ENCODE peak calls at places on chromosomes 16 and 17, in five cellular contexts. P, J, M, X and R are unnamed samples.

GRCh38 chr16:54647216-54647615 is 283.4 kb upstream of the IRX5 start:
- DNase-seq in X (no peak), J (no peak), M (no peak), P (no peak), R (no peak)

GRCh38 chr17:17849147-17849820 is 12.5 kb upstream of the SREBF1 start:
- DNase-seq in X (no peak), J (peak), P (no peak), M (no peak), R (no peak)

GRCh38 chr17:31293586-31293985 is 3.5 kb downstream of the OMG start:
- DNase-seq in J (no peak), X (no peak), P (no peak), M (no peak), R (no peak)

GRCh38 chr16:26645629-26646028 is 421.1 kb upstream of the C16orf82 start:
- DNase-seq in P (no peak), J (no peak), X (no peak), M (peak), R (no peak)

GRCh38 chr17:81397314-81398169 is 2.3 kb downstream of the BAHCC1 start:
- DNase-seq in X (peak), M (no peak), J (no peak), P (no peak), R (peak)

GRCh38 chr17:80878876-80879722 is 112.5 kb upstream of the CHMP6 start:
- DNase-seq in X (peak), J (no peak), P (no peak), M (no peak), R (no peak)

GRCh38 chr17:64728041-64728695 is 66.1 kb upstream of the SMURF2 start:
- DNase-seq in X (no peak), M (no peak), J (no peak), P (no peak), R (no peak)

GRCh38 chr16:25265968-25266367 is 8.3 kb upstream of the ZKSCAN2 start:
- DNase-seq in X (no peak), M (no peak), J (no peak), P (no peak), R (no peak)

GRCh38 chr16:12089492-12090161 is 113.1 kb downstream of the SNX29 start:
- DNase-seq in J (no peak), M (no peak), P (no peak), X (no peak), R (no peak)

GRCh38 chr16:83244057-83244456 is 563.7 kb upstream of the HSBP1 start:
- DNase-seq in P (no peak), M (no peak), X (no peak), J (no peak), R (no peak)

GRCh38 chr17:82151106-82151957 is 53.3 kb upstream of the FASN start:
- DNase-seq in M (no peak), J (no peak), P (no peak), X (no peak), R (no peak)

GRCh38 chr17:9232591-9233270 is 211.4 kb downstream of the NTN1 start:
- DNase-seq in P (no peak), M (no peak), X (no peak), J (no peak), R (no peak)

GRCh38 chr17:5592382-5592781 is 8.1 kb upstream of the NLRP1 start:
- DNase-seq in J (no peak), M (no peak), X (no peak), P (no peak), R (peak)

GRCh38 chr17:79950306-79950705 is 85.4 kb downstream of the TBC1D16 start:
- DNase-seq in J (no peak), M (no peak), X (no peak), P (no peak), R (no peak)

GRCh38 chr17:65254166-65254565 is 117.0 kb downstream of the RGS9 start:
- DNase-seq in M (no peak), X (no peak), P (no peak), J (no peak), R (no peak)

GRCh38 chr17:75105269-75106080 is 4.3 kb upstream of the ARMC7 start:
- DNase-seq in P (no peak), J (no peak), M (no peak), X (peak), R (peak)

GRCh38 chr16:75620326-75621169 is 2.5 kb downstream of the ADAT1 start:
- DNase-seq in X (no peak), J (no peak), M (no peak), P (no peak), R (no peak)

GRCh38 chr16:80544326-80544725 is 3.5 kb downstream of the DYNLRB2 start:
- DNase-seq in P (no peak), J (no peak), X (no peak), M (no peak), R (no peak)

GRCh38 chr16:53881371-53881770 is 177.4 kb downstream of the FTO start:
- DNase-seq in J (no peak), M (no peak), X (no peak), P (peak), R (no peak)

GRCh38 chr16:24776486-24777220 is 47.2 kb downstream of the TNRC6A start:
- DNase-seq in M (no peak), P (no peak), X (peak), J (peak), R (no peak)

GRCh38 chr17:65345261-65346060 is 208.3 kb downstream of the RGS9 start:
- DNase-seq in M (no peak), J (no peak), X (no peak), P (no peak), R (no peak)

GRCh38 chr16:69057400-69058378 is 47.8 kb upstream of the HAS3 start:
- DNase-seq in J (no peak), X (no peak), M (no peak), P (no peak), R (no peak)

GRCh38 chr17:17767096-17767470 is 69.7 kb downstream of the SREBF1 start:
- DNase-seq in J (no peak), X (no peak), P (no peak), M (no peak), R (peak)

GRCh38 chr17:9729034-9729650 is 62.2 kb downstream of the DHRS7C start:
- DNase-seq in M (peak), J (peak), X (no peak), P (peak), R (peak)

GRCh38 chr17:82237746-82238561 is 9.1 kb downstream of the SLC16A3 start:
- DNase-seq in J (no peak), X (peak), P (no peak), M (no peak), R (no peak)

GRCh38 chr16:21101631-21102420 is 48.8 kb downstream of the DNAH3 start:
- DNase-seq in M (no peak), J (no peak), P (no peak), X (peak), R (no peak)

GRCh38 chr16:20901441-20902112 is 1.0 kb downstream of the LYRM1 start:
- DNase-seq in M (peak), P (no peak), X (peak), J (peak), R (peak)

GRCh38 chr17:81934850-81935708 is 2.0 kb downstream of the PYCR1 start:
- DNase-seq in X (no peak), P (no peak), M (no peak), J (no peak), R (no peak)

GRCh38 chr16:11030990-11031510 is 86.7 kb downstream of the CLEC16A start:
- DNase-seq in J (no peak), X (no peak), P (no peak), M (no peak), R (no peak)

GRCh38 chr16:81995651-81996050 is 15.6 kb downstream of the SDR42E1 start:
- DNase-seq in X (no peak), M (no peak), J (no peak), P (no peak), R (no peak)

GRCh38 chr17:50257574-50258224 is 16.6 kb upstream of the TMEM92 start:
- DNase-seq in P (no peak), X (no peak), J (no peak), M (no peak), R (no peak)
- H3K4me3 ChIP-seq in P (no peak), X (no peak), J (no peak), M (no peak), R (no peak)

GRCh38 chr17:60904582-60904981 is 226.9 kb downstream of the BCAS3 start:
- DNase-seq in M (no peak), X (no peak), J (no peak), P (no peak), R (no peak)

GRCh38 chr17:60901222-60901621 is 223.6 kb downstream of the BCAS3 start:
- DNase-seq in P (no peak), M (no peak), J (no peak), X (no peak), R (no peak)

GRCh38 chr17:60900688-60901087 is 223.0 kb downstream of the BCAS3 start:
- DNase-seq in J (no peak), X (no peak), M (no peak), P (no peak), R (no peak)

GRCh38 chr17:60901806-60902205 is 224.2 kb downstream of the BCAS3 start:
- DNase-seq in J (no peak), P (no peak), M (no peak), X (no peak), R (no peak)

DNA sequence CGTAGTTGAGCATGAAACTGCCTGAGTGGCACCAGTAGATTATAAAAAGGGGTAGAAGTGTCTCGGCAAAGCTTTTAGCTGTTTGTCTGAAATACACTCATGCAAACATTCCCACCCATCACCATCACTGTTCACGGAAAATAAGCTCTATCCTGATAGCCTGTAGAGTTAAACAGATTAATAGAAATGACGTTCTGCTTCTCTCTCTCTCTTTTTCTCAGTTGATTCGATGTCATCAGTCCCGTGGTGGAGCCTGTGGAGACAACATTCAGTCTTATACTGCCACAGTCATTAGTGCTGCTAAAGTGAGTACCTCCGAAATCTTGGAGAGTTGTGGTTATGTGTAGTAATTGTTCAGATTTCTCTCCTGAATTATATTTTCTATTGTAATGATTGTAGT is 224.7 kb downstream of the BCAS3 start:
- DNase-seq in J (no peak), P (no peak), M (no peak), X (no peak), R (no peak)
- H3K4me3 ChIP-seq in J (no peak), P (no peak), M (no peak), X (no peak), R (no peak)

DNA sequence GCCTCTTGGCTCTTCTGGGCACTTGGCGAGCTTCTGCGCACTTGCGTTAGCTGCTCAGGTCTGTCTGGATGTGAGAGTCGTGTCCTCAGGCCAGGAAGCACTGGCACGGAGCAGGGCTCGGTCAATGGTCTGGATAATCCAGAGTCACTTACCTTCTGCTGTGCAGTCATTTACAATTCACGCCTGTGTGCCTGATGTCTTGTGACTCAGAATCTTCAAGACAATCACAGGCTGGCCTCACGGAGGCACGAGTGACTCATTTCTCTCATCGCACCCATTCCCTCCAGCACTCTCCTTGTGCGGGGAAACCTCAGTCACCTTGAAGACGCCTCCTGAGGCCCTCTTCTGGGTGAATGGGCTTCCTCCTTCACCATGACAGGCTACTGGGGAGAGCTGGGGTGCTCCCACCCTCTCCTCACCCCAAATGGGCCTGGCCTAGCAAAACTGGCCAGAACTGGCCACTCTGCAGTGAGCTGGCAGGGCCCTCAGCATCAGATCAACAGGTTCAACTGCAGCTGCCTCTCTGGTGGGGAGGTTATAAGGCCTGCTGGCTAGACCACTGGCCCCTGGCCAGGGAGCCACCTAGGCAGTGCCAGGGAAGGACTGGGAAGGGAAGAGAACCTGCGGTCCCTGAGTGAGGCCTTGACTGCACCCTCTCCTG is 1.9 kb upstream of the CAPN15 start:
- DNase-seq in P (peak), X (peak), J (no peak), M (no peak), R (no peak)
- H3K4me3 ChIP-seq in P (peak), X (peak), J (no peak), M (peak), R (peak)

GRCh38 chr16:86510465-86511261 is at the start of gene FOXF1:
- DNase-seq in M (no peak), P (no peak), X (no peak), J (no peak), R (no peak)

GRCh38 chr16:86513471-86514277 is 3.3 kb downstream of the FOXF1 start:
- DNase-seq in M (no peak), J (no peak), X (no peak), P (no peak), R (no peak)

GRCh38 chr16:86512860-86513470 is 2.6 kb downstream of the FOXF1 start:
- DNase-seq in J (no peak), P (no peak), M (no peak), X (no peak), R (no peak)

GRCh38 chr16:86511317-86512161 is 1.2 kb downstream of the FOXF1 start:
- DNase-seq in X (no peak), J (no peak), P (no peak), M (no peak), R (no peak)

DNA sequence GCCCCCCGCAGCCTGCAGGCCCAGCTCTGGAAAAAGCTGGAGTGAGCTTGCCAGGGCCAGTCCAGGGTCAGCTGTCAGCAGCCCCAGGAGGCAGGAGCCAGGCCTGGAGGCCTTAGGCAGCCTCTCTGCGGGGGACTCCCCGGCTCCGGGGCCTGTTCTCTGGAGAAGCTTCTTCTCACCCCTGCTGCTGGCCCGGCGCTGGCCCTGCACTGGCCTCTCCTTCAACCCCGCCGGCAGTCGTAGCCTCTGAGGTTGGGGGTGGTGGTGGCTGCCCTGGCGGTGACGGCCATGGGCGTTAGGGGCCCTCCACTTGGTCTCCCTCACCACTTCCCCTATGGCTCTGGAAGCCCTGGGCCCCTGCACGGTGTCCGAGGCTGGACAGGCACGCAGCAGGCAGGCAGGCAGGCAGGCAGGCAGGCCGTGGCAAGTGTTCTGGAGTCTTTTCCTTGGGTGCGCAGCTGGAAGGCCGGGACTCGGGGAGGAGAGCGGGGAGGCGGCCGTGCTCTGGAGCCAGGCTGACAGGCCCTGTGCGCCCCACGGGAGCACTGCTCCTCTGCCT is 2.1 kb downstream of the FOXF1 start:
- DNase-seq in X (no peak), M (no peak), J (no peak), P (no peak), R (no peak)
- H3K4me3 ChIP-seq in X (no peak), M (no peak), J (no peak), P (no peak), R (peak)

DNA sequence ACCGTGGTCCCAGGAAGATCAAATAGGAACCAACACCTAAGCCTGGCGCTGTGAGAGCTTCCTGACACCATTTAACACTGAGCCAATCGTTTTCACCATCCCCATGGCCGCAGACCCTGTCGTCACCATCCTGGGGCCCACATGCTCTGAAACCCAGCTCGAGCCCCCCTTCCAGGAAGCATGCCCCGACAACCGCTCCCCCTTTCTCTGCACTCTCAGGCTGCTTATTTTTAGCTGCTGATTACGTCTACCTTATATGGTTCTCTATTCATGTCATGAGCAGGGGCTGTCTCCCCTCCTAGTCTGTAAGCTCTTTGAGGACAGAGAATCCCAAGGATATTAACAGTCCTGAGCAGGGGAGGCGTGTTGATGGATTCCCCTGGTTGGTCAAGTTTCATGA is 10.5 kb downstream of the SRL start:
- DNase-seq in X (no peak), J (no peak), M (no peak), P (no peak), R (no peak)
- H3K4me3 ChIP-seq in X (no peak), J (no peak), M (no peak), P (no peak), R (no peak)

GRCh38 chr17:72123964-72124791 is 3.4 kb downstream of the SOX9 start:
- DNase-seq in J (no peak), P (no peak), X (no peak), M (no peak), R (no peak)
- H3K4me3 ChIP-seq in J (no peak), P (no peak), X (no peak), M (no peak), R (no peak)

GRCh38 chr17:29567362-29568330 is 809 bp upstream of the ABHD15 start:
- DNase-seq in X (peak), M (no peak), P (no peak), J (peak), R (peak)
- H3K4me3 ChIP-seq in X (peak), M (peak), P (peak), J (peak), R (peak)

GRCh38 chr16:50607051-50607431 is 58.8 kb downstream of the NKD1 start:
- DNase-seq in J (no peak), X (no peak), P (no peak), M (no peak), R (no peak)

GRCh38 chr16:50607447-50607846 is 59.3 kb downstream of the NKD1 start:
- DNase-seq in J (no peak), P (no peak), M (no peak), X (no peak), R (no peak)

GRCh38 chr16:50605733-50606430 is 57.7 kb downstream of the NKD1 start:
- DNase-seq in P (no peak), X (no peak), M (no peak), J (no peak), R (no peak)

GRCh38 chr16:50607970-50608557 is 59.9 kb downstream of the NKD1 start:
- DNase-seq in X (no peak), M (no peak), J (no peak), P (no peak), R (no peak)

GRCh38 chr16:50606431-50607050 is 58.3 kb downstream of the NKD1 start:
- DNase-seq in P (no peak), M (no peak), J (no peak), X (no peak), R (no peak)
- H3K4me3 ChIP-seq in P (no peak), M (no peak), J (no peak), X (no peak), R (no peak)

GRCh38 chr17:77322534-77323412 is 182.0 kb downstream of the SEC14L1 start:
- DNase-seq in P (peak), M (peak), J (peak), X (peak), R (peak)
- H3K4me3 ChIP-seq in P (peak), M (no peak), J (peak), X (peak), R (peak)